ENCODE peak calls at places on chromosome 14, in six cellular contexts. L, K, Y, T, X and G are unnamed samples.

GRCh38 chr14:89342049-89342448 is 75.0 kb downstream of the FOXN3 start:
- DNase-seq in Y (no peak), T (no peak), X (no peak), K (no peak), L (no peak), G (no peak)

GRCh38 chr14:60589442-60589841 is 59.8 kb downstream of the SIX1 start:
- DNase-seq in L (no peak), X (no peak), K (no peak), T (no peak), Y (no peak), G (no peak)

GRCh38 chr14:88468396-88468795 is 82.9 kb downstream of the SPATA7 start:
- DNase-seq in Y (peak), L (no peak), T (no peak), K (no peak), X (no peak), G (no peak)

GRCh38 chr14:101198398-101199027 is 295.0 kb upstream of the RTL1 start:
- DNase-seq in K (no peak), X (no peak), T (no peak), Y (no peak), L (peak), G (peak)

GRCh38 chr14:70999117-70999516 is 91.9 kb downstream of the PCNX1 start:
- DNase-seq in L (no peak), Y (no peak), K (no peak), T (no peak), X (no peak), G (no peak)

GRCh38 chr14:106625181-106625580 is 1098.8 kb downstream of the TMEM121 start:
- DNase-seq in Y (no peak), K (no peak), T (no peak), L (no peak), X (no peak), G (no peak)

GRCh38 chr14:51304956-51305355 is 64.9 kb downstream of the TMX1 start:
- DNase-seq in T (no peak), L (no peak), K (no peak), Y (peak), X (no peak), G (no peak)

GRCh38 chr14:63438065-63438757 is 105.0 kb downstream of the PPP2R5E start:
- DNase-seq in T (no peak), Y (peak), L (no peak), X (peak), K (peak), G (no peak)

GRCh38 chr14:105484069-105484996 is 2.4 kb upstream of the CRIP1 start:
- DNase-seq in L (no peak), Y (no peak), T (no peak), K (no peak), X (no peak), G (peak)

GRCh38 chr14:32809255-32809654 is 129.4 kb upstream of the NPAS3 start:
- DNase-seq in X (peak), Y (no peak), T (no peak), L (no peak), K (no peak), G (no peak)

GRCh38 chr14:95727084-95727700 is 13.3 kb upstream of the TCL1A start:
- DNase-seq in X (no peak), K (peak), Y (no peak), L (no peak), T (no peak), G (no peak)

GRCh38 chr14:76413962-76414665 is 38.2 kb downstream of the ESRRB start:
- DNase-seq in L (no peak), Y (no peak), K (no peak), X (no peak), T (peak), G (no peak)

GRCh38 chr14:32637582-32637981 is 301.1 kb upstream of the NPAS3 start:
- DNase-seq in X (no peak), K (no peak), Y (no peak), T (no peak), L (no peak), G (no peak)

GRCh38 chr14:74508844-74509428 is 15.4 kb downstream of the ISCA2 start:
- DNase-seq in K (no peak), X (no peak), Y (no peak), L (peak), T (no peak), G (no peak)

GRCh38 chr14:106879241-106879640 is 1352.9 kb downstream of the TMEM121 start:
- DNase-seq in L (no peak), X (no peak), K (no peak), T (no peak), Y (no peak), G (peak)

GRCh38 chr14:101075025-101075800 is 171.7 kb upstream of the RTL1 start:
- DNase-seq in T (no peak), L (peak), Y (no peak), X (no peak), K (no peak), G (no peak)

GRCh38 chr14:73173092-73173735 is 36.9 kb downstream of the PSEN1 start:
- DNase-seq in L (no peak), Y (peak), K (no peak), T (no peak), X (peak), G (no peak)

GRCh38 chr14:70188292-70188607 is 501 bp downstream of the SLC8A3 start:
- DNase-seq in Y (no peak), T (no peak), L (no peak), K (no peak), X (no peak), G (no peak)

GRCh38 chr14:93122820-93123219 is 7.1 kb upstream of the ITPK1 start:
- DNase-seq in K (no peak), L (no peak), X (no peak), Y (no peak), T (no peak), G (no peak)

GRCh38 chr14:68978550-68978911 is 571 bp downstream of the ACTN1 start:
- DNase-seq in Y (no peak), X (peak), L (no peak), K (peak), T (peak), G (peak)

GRCh38 chr14:54580933-54581332 is 14.0 kb downstream of the SAMD4A start:
- DNase-seq in Y (no peak), T (no peak), K (no peak), X (no peak), L (no peak), G (no peak)

GRCh38 chr14:56199095-56199975 is 81.1 kb downstream of the PELI2 start:
- DNase-seq in X (no peak), L (no peak), Y (peak), T (no peak), K (no peak), G (no peak)

GRCh38 chr14:62076368-62076767 is 314.1 kb downstream of the SNAPC1 start:
- DNase-seq in X (no peak), Y (no peak), T (no peak), L (no peak), K (no peak), G (no peak)

GRCh38 chr14:74616996-74617700 is 5.1 kb upstream of the LTBP2 start:
- DNase-seq in T (no peak), K (no peak), X (no peak), Y (no peak), L (no peak), G (no peak)